ENCODE peak calls at places on chromosomes 13 and 19, in five cellular contexts. V is breast epithelium; J is hepatocyte; Z is Panc1; D is CD4-positive, alpha-beta T cell. F is an unnamed sample.

GRCh38 chr19:38207543-38207942 is 16.5 kb downstream of the DPF1 start:
- DNase-seq in V (no peak), J (no peak), Z (no peak), D (no peak), F (no peak)

GRCh38 chr19:33064117-33064777 is 441 bp downstream of the RHPN2 start:
- DNase-seq in V (no peak), J (peak), Z (no peak), D (peak), F (peak)

GRCh38 chr13:83589816-83590215 is 292.5 kb downstream of the SLITRK1 start:
- DNase-seq in V (no peak), J (no peak), Z (no peak), D (no peak), F (no peak)

GRCh38 chr19:44512326-44513298 is 12.3 kb upstream of the ZNF180 start:
- DNase-seq in V (no peak), J (peak), Z (no peak), D (no peak), F (no peak)

GRCh38 chr19:51122112-51122981 is 2.4 kb upstream of the SIGLEC9 start:
- DNase-seq in V (no peak), J (no peak), Z (no peak), D (no peak), F (no peak)

GRCh38 chr13:49436890-49437289 is 7.0 kb downstream of the CAB39L start:
- DNase-seq in V (no peak), J (peak), Z (no peak), D (no peak), F (no peak)

GRCh38 chr13:33519561-33520479 is 234.3 kb upstream of the STARD13 start:
- DNase-seq in V (peak), J (no peak), Z (no peak), D (no peak), F (no peak)

GRCh38 chr13:113151745-113152707 is 6.4 kb upstream of the PROZ start:
- DNase-seq in V (no peak), J (peak), Z (no peak), D (no peak), F (peak)

GRCh38 chr19:4868286-4868834 is 893 bp upstream of the PLIN3 start:
- DNase-seq in V (no peak), J (no peak), Z (no peak), D (no peak), F (no peak)

GRCh38 chr19:751501-752341 is 809 bp downstream of the MISP start:
- DNase-seq in V (no peak), J (peak), Z (no peak), D (no peak), F (no peak)

GRCh38 chr13:28611021-28611420 is 47.9 kb upstream of the POMP start:
- DNase-seq in V (no peak), J (no peak), Z (no peak), D (no peak), F (no peak)

GRCh38 chr13:107034236-107034635 is 466.3 kb upstream of the ARGLU1 start:
- DNase-seq in V (no peak), J (no peak), Z (no peak), D (no peak), F (no peak)

GRCh38 chr19:20359933-20360720 is 193.1 kb downstream of the ZNF486 start:
- DNase-seq in V (no peak), J (no peak), Z (no peak), D (no peak), F (no peak)

GRCh38 chr19:49020342-49020741 is 3.5 kb upstream of the LHB start:
- DNase-seq in V (no peak), J (no peak), Z (no peak), D (no peak), F (no peak)

GRCh38 chr19:43778651-43779050 is 2.1 kb downstream of the KCNN4 start:
- DNase-seq in V (no peak), J (no peak), Z (no peak), D (no peak), F (no peak)

GRCh38 chr19:1277061-1277460 is 1.7 kb downstream of the FAM174C start:
- DNase-seq in V (no peak), J (no peak), Z (no peak), D (no peak), F (no peak)

GRCh38 chr19:58042709-58043340 is 9.0 kb downstream of the ZSCAN1 start:
- DNase-seq in V (no peak), J (no peak), Z (no peak), D (no peak), F (no peak)

GRCh38 chr19:3849092-3849491 is 19.7 kb downstream of the ZFR2 start:
- DNase-seq in V (no peak), J (peak), Z (no peak), D (peak), F (no peak)

GRCh38 chr19:44476559-44477408 is 23.5 kb downstream of the ZNF180 start:
- DNase-seq in V (no peak), J (no peak), Z (no peak), D (no peak), F (no peak)

GRCh38 chr13:110942248-110942981 is 27.5 kb upstream of the ANKRD10 start:
- DNase-seq in V (no peak), J (no peak), Z (no peak), D (no peak), F (no peak)

GRCh38 chr19:53037101-53038097 is 7.1 kb upstream of the ERVV-2 start:
- DNase-seq in V (no peak), J (peak), Z (no peak), D (peak), F (no peak)

GRCh38 chr19:44752816-44753618 is 4.5 kb downstream of the BCL3 start:
- DNase-seq in V (peak), J (peak), Z (peak), D (peak), F (no peak)

GRCh38 chr13:111667757-111668156 is 347.3 kb downstream of the TEX29 start:
- DNase-seq in V (no peak), J (no peak), Z (no peak), D (no peak), F (no peak)

GRCh38 chr13:79056706-79057105 is 349.3 kb downstream of the RBM26 start:
- DNase-seq in V (no peak), J (no peak), Z (no peak), D (no peak), F (no peak)
- TF ChIP-seq CTCF in V (no peak), J (no peak), Z (peak), D (no peak), F (peak)

GRCh38 chr19:36139473-36140288 is at the start of gene CAPNS1:
- DNase-seq in V (peak), J (peak), Z (peak), D (peak), F (peak)
- TF ChIP-seq CTCF in V (no peak), J (peak), Z (no peak), D (no peak), F (peak)

GRCh38 chr19:36973021-36973843 is 57.1 kb downstream of the ZNF568 start:
- DNase-seq in V (peak), J (no peak), Z (peak), D (peak), F (no peak)
- TF ChIP-seq CTCF in V (peak), J (no peak), Z (peak), D (peak), F (no peak)

DNA sequence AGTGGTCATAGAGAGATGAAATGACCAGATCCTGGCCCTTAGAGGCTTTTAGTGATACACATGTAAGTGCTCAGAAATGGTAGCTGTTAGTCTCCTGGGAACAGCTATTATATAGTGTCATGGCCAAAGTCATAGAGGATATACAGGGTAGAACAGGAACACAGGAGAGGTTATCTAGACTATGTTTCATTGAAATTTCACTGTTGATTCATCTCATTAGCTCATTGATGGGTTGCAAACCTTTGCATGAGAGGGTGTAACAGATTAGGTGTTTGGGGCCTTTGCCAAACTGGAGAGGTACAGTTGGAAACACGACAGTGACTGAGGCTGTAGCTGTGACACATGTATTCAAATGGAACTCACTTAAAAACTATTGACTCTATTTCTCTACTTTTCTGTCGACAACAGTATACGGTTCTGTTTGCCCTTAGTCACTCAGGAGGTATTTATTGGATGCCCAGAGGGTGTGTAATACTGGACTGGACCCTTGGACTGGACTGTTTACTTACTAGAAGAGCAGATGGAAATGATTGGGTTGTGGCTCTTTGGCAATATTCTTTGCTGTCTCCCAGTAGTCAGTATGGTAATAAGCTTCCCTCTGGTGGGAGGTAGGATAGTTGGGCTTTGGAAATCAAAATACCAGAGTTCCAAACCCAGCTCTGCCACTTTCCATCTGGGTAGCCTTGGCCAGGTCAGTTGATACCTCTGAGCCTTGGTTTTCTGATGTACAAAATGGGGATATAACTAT is 29.8 kb downstream of the ARHGAP35 start:
- DNase-seq in V (no peak), J (peak), Z (peak), D (no peak), F (no peak)
- TF ChIP-seq CTCF in V (no peak), J (peak), Z (no peak), D (no peak), F (no peak)

DNA sequence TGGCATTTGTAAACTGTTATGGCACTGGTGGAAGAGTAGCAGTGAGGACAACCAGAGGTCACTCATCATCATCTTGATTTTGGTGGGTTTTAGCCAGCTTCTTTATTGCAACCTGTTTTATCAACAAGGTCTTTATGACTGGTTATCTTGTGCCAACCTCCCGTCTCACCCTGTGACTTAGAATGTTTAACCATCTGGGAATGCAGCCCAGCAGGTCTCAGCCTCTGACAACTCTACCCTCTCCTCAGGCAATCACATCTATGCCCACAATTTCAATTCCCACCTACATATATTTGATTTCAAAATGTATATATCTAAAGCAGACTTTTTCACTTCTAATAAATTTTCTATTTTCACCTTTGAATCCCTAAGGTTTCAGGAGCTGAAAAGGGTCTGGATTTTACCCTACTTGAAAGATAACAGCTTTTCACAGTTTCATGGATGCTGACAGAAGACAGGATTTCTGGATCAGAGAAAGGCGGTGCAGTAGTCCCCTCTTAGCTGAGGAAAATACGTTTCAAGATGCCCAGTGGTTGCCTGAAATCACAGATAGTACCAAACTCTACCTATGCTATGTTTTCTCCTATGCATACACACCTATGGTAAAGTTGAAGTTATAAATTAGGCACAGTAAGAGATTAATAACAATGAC is 1171.8 kb downstream of the DIAPH3 start:
- DNase-seq in V (no peak), J (no peak), Z (no peak), D (no peak), F (no peak)
- TF ChIP-seq CTCF in V (no peak), J (no peak), Z (no peak), D (no peak), F (no peak)

DNA sequence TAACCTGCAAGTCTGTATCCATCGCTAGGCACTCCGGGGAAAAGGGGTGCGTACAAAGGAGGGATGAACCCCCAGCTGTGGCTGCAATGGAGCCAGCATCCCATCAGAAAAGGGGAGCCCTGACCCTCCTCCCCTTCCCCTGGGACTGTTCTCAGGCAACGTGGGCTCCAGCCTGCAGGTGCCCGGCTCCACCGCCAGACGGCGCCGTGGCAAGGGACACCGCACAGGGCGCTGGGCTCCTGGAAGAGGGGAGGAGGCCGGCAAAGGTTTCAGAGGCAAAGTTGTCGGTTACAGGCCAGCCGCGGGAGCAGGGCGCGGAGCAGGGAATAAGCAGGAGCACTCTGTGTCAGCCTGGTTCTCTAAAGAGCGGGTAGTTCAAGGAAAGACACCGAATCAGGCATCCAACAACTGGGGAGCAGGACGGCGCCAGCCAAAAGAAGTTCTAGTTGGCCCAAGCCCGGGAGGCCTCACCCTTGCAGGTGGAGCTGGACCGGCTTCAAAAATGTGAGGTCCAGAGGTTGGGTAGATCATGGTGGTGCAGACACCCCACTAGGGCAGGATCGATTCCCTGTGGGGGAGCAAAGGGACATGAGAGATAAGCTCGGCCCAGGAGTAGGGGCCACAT is 53.0 kb upstream of the ATP12A start:
- DNase-seq in V (no peak), J (peak), Z (no peak), D (no peak), F (no peak)
- TF ChIP-seq CTCF in V (no peak), J (peak), Z (peak), D (no peak), F (peak)

GRCh38 chr19:40714519-40715299 is 2.0 kb downstream of the COQ8B start:
- DNase-seq in V (peak), J (peak), Z (no peak), D (peak), F (peak)
- TF ChIP-seq CTCF in V (no peak), J (no peak), Z (no peak), D (no peak), F (peak)

GRCh38 chr13:44978328-44978727 is 10.9 kb downstream of the NUFIP1 start:
- DNase-seq in V (no peak), J (no peak), Z (no peak), D (no peak), F (no peak)
- TF ChIP-seq CTCF in V (no peak), J (no peak), Z (no peak), D (no peak), F (peak)

GRCh38 chr19:46404039-46404883 is 9.1 kb downstream of the CCDC8 start:
- DNase-seq in V (peak), J (peak), Z (no peak), D (no peak), F (no peak)
- TF ChIP-seq CTCF in V (no peak), J (peak), Z (no peak), D (no peak), F (peak)

DNA sequence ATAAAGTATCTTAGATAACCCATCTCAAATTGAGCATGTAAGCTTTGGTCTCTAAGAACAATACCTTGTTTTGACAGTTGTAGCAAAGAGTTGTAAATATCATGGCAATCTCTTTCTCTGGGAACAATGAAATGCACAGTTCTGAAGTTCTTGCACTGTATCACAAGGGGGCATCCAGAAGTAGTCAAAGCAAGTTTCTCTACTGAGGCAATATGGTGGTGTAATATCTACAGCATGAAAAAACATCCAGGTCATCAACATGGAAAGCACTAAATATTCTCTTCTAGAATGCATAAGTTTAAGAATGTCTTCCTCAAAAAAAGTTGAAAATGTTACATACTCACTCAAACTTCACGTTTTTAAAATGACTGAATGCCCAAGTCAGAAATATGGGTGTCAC is 19.6 kb downstream of the MTMR6 start:
- DNase-seq in V (no peak), J (no peak), Z (no peak), D (no peak), F (no peak)
- TF ChIP-seq CTCF in V (no peak), J (no peak), Z (peak), D (peak), F (peak)

F was measured in type B pancreatic cell.